ENCODE peak calls at places on chromosomes 6 and 20, in four cellular contexts. J is cardiac muscle cell, G is HFFc6, U is heart left ventricle. C is an unnamed sample.

GRCh38 chr6:52284131-52284459 is 447 bp downstream of the MCM3 start:
- DNase-seq in G (peak), J (peak), U (peak), C (no peak)

GRCh38 chr20:41046716-41047115 is 18.1 kb downstream of the TOP1 start:
- DNase-seq in G (no peak), U (no peak), J (no peak), C (no peak)

GRCh38 chr6:119273799-119274595 is 75.6 kb downstream of the MAN1A1 start:
- DNase-seq in G (no peak), U (no peak), J (no peak), C (peak)

GRCh38 chr20:11780765-11781369 is 136.8 kb upstream of the BTBD3 start:
- DNase-seq in U (no peak), J (no peak), G (no peak), C (no peak)

GRCh38 chr6:150004101-150004782 is 21.1 kb downstream of the RAET1L start:
- DNase-seq in G (no peak), J (no peak), U (no peak), C (no peak)

GRCh38 chr20:58871533-58872102 is 19.1 kb downstream of the GNAS start:
- DNase-seq in J (no peak), G (no peak), U (no peak), C (no peak)

GRCh38 chr6:21856096-21856825 is 262.7 kb downstream of the SOX4 start:
- DNase-seq in G (peak), U (no peak), J (no peak), C (peak)

GRCh38 chr6:71028236-71028876 is 71.5 kb upstream of the B3GAT2 start:
- DNase-seq in G (no peak), J (no peak), U (no peak), C (no peak)

GRCh38 chr20:4418141-4418540 is 303.6 kb upstream of the PRND start:
- DNase-seq in J (no peak), G (no peak), U (no peak), C (no peak)

GRCh38 chr6:118581489-118581959 is 33.4 kb downstream of the PLN start:
- DNase-seq in J (no peak), U (no peak), G (peak), C (no peak)

GRCh38 chr6:30647802-30648460 is 998 bp downstream of the C6orf136 start:
- DNase-seq in J (no peak), G (peak), U (no peak), C (no peak)
- TF ChIP-seq CTCF in J (no peak), G (no peak), U (no peak), C (no peak)

GRCh38 chr6:162538643-162539064 is 188.9 kb downstream of the PRKN start:
- DNase-seq in U (peak), J (peak), G (no peak), C (no peak)

GRCh38 chr6:162541019-162541601 is 186.5 kb downstream of the PRKN start:
- DNase-seq in J (no peak), G (no peak), U (no peak), C (no peak)

GRCh38 chr6:162546905-162547304 is 180.7 kb downstream of the PRKN start:
- DNase-seq in U (no peak), J (no peak), G (no peak), C (no peak)

GRCh38 chr6:162543221-162543620 is 184.3 kb downstream of the PRKN start:
- DNase-seq in J (no peak), G (no peak), U (no peak), C (no peak)
- TF ChIP-seq CTCF in J (no peak), G (no peak), U (no peak), C (no peak)

GRCh38 chr6:10080561-10080960 is 334.3 kb downstream of the TFAP2A start:
- DNase-seq in U (no peak), J (no peak), G (no peak), C (no peak)

GRCh38 chr6:10081957-10082356 is 332.9 kb downstream of the TFAP2A start:
- DNase-seq in U (no peak), J (no peak), G (no peak), C (no peak)

GRCh38 chr6:10081075-10081474 is 333.8 kb downstream of the TFAP2A start:
- DNase-seq in U (no peak), G (no peak), J (no peak), C (no peak)

GRCh38 chr6:10082385-10082784 is 332.5 kb downstream of the TFAP2A start:
- DNase-seq in G (no peak), U (no peak), J (no peak), C (no peak)

GRCh38 chr6:10084276-10084993 is 330.4 kb downstream of the TFAP2A start:
- DNase-seq in J (no peak), U (no peak), G (no peak), C (no peak)
- TF ChIP-seq CTCF in J (no peak), U (no peak), G (no peak), C (no peak)

GRCh38 chr20:17281478-17281877 is 54.6 kb downstream of the PCSK2 start:
- DNase-seq in J (peak), G (no peak), U (no peak), C (no peak)
- TF ChIP-seq CTCF in J (no peak), G (no peak), U (no peak), C (peak)

GRCh38 chr6:138800377-138801150 is 4.7 kb downstream of the ECT2L start:
- DNase-seq in J (no peak), U (no peak), G (no peak), C (no peak)
- TF ChIP-seq CTCF in J (no peak), U (no peak), G (no peak), C (no peak)

C was measured in AG09319.